ENCODE peak calls at places on chromosomes 3 and 15, in nine cellular contexts. K is CD8-positive, alpha-beta T cell; P is body of pancreas; T is left ventricle myocardium inferior; N is cardiac muscle cell; R is PC-3; H is A549; C is neural progenitor cell; E is tibial nerve. X is an unnamed sample.

GRCh38 chr15:77858677-77859490 is 218.6 kb downstream of the TBC1D2B start:
- DNase-seq in K (no peak), T (no peak), C (no peak), E (no peak), H (no peak), P (peak; percentile 76), N (no peak), R (no peak), X (no peak)

GRCh38 chr3:78734048-78734637 is 1033.7 kb downstream of the ROBO1 start:
- DNase-seq in C (no peak), R (peak; percentile 61), H (no peak), P (no peak), T (no peak), K (no peak), E (no peak), N (peak; percentile 9), X (peak; percentile 37)

GRCh38 chr3:21013566-21013965 is 737.4 kb downstream of the ZNF385D start:
- DNase-seq in P (no peak), C (no peak), K (no peak), H (no peak), R (no peak), E (no peak), N (no peak), T (no peak), X (no peak)

GRCh38 chr3:129593595-129594339 is 12.7 kb downstream of the PLXND1 start:
- DNase-seq in E (no peak), H (no peak), P (peak; percentile 43), T (no peak), R (no peak), K (peak; percentile 52), N (no peak), C (peak; percentile 52), X (no peak)

GRCh38 chr15:41510728-41511127 is 2.9 kb downstream of the LTK start:
- DNase-seq in R (no peak), C (peak; percentile 40), N (no peak), T (no peak), K (no peak), H (no peak), P (no peak), E (no peak), X (no peak)

GRCh38 chr15:81211376-81211775 is 14.7 kb downstream of the IL16 start:
- DNase-seq in H (no peak), T (no peak), K (no peak), E (peak; percentile 42), P (no peak), R (no peak), C (no peak), N (no peak), X (no peak)

GRCh38 chr3:156812521-156813335 is 13.4 kb upstream of the LEKR1 start:
- DNase-seq in H (peak; percentile 96), K (no peak), R (peak; percentile 67), E (no peak), C (no peak), N (no peak), P (peak; percentile 50), T (no peak), X (no peak)

GRCh38 chr3:127422663-127423375 is 135.0 kb upstream of the PRR20G start:
- DNase-seq in R (no peak), N (no peak), P (no peak), C (peak; percentile 43), H (no peak), E (no peak), K (no peak), T (no peak), X (no peak)

GRCh38 chr3:157535667-157536066 is 32.5 kb upstream of the VEPH1 start:
- DNase-seq in E (no peak), R (no peak), C (no peak), P (no peak), T (no peak), H (no peak), K (no peak), N (no peak), X (no peak)

GRCh38 chr3:189233225-189233858 is 61.6 kb downstream of the TPRG1 start:
- DNase-seq in R (peak; percentile 84), N (peak; percentile 69), E (peak; percentile 71), K (no peak), H (peak; percentile 73), P (peak; percentile 56), T (peak; percentile 25), C (peak; percentile 75), X (peak; percentile 71)

GRCh38 chr15:72237286-72238224 is 6.6 kb upstream of the PKM start:
- DNase-seq in R (peak; percentile 94), P (peak; percentile 32), E (peak; percentile 84), C (no peak), T (no peak), H (peak; percentile 97), N (no peak), K (peak; percentile 32), X (peak; percentile 60)

GRCh38 chr15:37801529-37801928 is 132.9 kb upstream of the TMCO5A start:
- DNase-seq in E (no peak), P (no peak), R (no peak), T (no peak), H (no peak), C (no peak), N (no peak), K (no peak), X (no peak)

DNA sequence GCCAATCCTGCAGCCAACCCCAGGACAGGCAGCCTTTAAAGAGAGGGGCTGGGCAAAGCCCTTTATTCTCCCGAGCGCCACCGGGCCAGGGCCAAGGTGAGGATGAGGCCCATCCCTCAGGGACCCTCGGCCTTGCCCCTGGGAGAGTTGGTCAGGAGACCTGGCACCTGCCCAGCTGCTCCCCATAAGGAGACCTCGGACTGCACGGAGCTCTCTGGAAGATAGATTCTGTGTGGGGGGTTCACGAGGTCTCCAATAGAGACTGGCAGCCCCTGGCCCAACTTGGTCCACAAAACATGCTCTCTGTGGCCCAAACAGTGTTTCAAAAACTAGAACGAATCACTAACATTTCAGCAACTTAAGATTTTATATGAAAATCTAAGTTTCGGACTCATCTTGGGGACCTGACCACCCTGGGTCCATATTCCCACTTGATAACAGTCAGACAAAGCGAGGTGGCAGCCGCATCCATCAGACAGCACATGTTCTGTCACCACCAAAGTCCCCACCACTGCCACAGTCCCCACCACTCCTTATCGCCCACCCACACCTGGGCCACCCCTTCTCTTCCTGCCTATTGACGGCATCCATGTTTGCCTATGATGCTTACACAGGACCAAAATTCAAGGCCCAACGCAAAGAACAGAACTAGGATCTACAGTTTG is 114.4 kb upstream of the RPL32 start:
- DNase-seq in H (no peak), N (no peak), K (no peak), E (no peak), R (no peak), P (no peak), C (no peak), T (no peak), X (no peak)
- H3K4me1 ChIP-seq in H (no peaks in the 10 kb centered on the region), N (peaks cover 32% of the 10 kb centered on the region), K (peaks cover 33% of the 10 kb centered on the region), E (peaks cover 48% of the 10 kb centered on the region), R (no peaks in the 10 kb centered on the region), P (peaks cover 50% of the 10 kb centered on the region), C (peaks cover 13% of the 10 kb centered on the region), T (peaks cover 100% of the 10 kb centered on the region), X (no peaks in the 10 kb centered on the region)

DNA sequence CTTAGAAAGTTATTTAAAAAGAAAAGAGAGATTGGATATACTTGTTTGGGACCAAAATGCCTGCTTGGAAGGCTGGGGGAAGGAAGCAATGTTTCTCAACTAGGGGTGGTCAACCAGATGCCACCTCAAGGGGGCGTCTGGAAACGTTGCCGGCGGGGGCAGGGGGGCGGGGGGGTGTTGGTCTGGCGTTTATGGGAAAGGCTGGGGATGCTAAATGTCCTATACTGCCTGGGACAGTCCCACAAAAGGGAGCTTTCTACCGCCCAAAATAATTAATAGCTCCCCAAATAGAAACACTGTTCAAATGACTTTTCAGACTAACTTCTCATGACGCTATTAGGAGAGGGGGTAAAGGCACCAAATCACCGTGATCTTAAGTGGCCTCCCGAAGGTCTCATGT is 2.2 kb downstream of the POLG start:
- DNase-seq in R (peak; percentile 14), C (peak; percentile 66), H (peak; percentile 41), E (no peak), K (no peak), N (peak; percentile 32), T (no peak), P (no peak), X (peak; percentile 58)
- TF ChIP-seq CTCF in R (peak; percentile 39), C (peak; percentile 65), H (peak; percentile 48), E (peak; percentile 17), K (peak; percentile 55), N (peak; percentile 44), T (peak; percentile 43), P (no peak), X (peak; percentile 53)

DNA sequence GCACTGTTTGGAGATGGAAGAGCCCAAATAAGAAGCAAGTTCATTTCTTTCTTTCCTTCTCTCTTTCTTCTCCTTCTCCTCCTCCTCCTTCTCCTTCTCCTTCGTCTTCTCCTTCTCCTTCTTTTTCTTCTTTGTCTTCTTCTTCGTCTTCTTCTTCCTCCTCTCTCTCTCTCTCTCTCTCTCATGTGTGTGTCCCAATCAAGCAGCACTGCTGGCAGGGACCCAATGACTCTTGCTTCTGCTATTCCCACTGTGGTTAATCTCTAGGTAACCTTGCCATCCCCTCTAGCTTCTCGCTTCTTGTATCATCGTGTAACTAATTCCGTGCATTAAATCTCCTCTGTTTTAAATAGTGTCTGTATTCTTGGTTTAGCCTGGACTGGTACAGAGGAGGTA is 26.1 kb upstream of the ZNF280D start:
- DNase-seq in H (no peak), E (peak; percentile 63), P (peak; percentile 19), N (no peak), R (peak; percentile 72), K (no peak), T (peak; percentile 46), C (no peak), X (no peak)
- H3K4me3 ChIP-seq in H (no peak overlapping the region), E (no peak overlapping the region), P (no peak overlapping the region), N (no peak overlapping the region), R (no peak overlapping the region), K (no peak overlapping the region), T (no peak overlapping the region), C (no peak overlapping the region), X (no peak overlapping the region)

GRCh38 chr3:119147494-119147893 is 1.5 kb downstream of the TEX55 start:
- DNase-seq in E (no peak), K (no peak), C (no peak), P (no peak), R (no peak), T (no peak), H (no peak), N (no peak), X (no peak)
- H3K4me1 ChIP-seq in E (no peaks in the 10 kb centered on the region), K (no peaks in the 10 kb centered on the region), C (no peaks in the 10 kb centered on the region), P (peaks cover 7% of the 10 kb centered on the region), R (peaks cover 25% of the 10 kb centered on the region), T (no peaks in the 10 kb centered on the region), H (peaks cover 33% of the 10 kb centered on the region), N (peaks cover 4% of the 10 kb centered on the region), X (no peaks in the 10 kb centered on the region)

GRCh38 chr3:182629521-182629920 is 163.8 kb upstream of the ATP11B start:
- DNase-seq in P (no peak), H (no peak), T (no peak), K (no peak), E (no peak), R (no peak), C (no peak), N (no peak), X (no peak)

GRCh38 chr3:182631183-182632076 is 161.9 kb upstream of the ATP11B start:
- DNase-seq in N (no peak), K (no peak), P (no peak), H (no peak), E (no peak), R (no peak), T (no peak), C (no peak), X (no peak)

GRCh38 chr3:182628531-182628930 is 164.8 kb upstream of the ATP11B start:
- DNase-seq in K (no peak), T (no peak), H (no peak), C (no peak), E (no peak), R (no peak), P (no peak), N (no peak), X (no peak)

GRCh38 chr3:182633206-182633605 is 160.1 kb upstream of the ATP11B start:
- DNase-seq in K (no peak), R (no peak), H (no peak), N (no peak), T (no peak), P (no peak), E (no peak), C (no peak), X (no peak)

GRCh38 chr3:182632077-182632393 is 161.3 kb upstream of the ATP11B start:
- DNase-seq in C (no peak), E (no peak), R (no peak), N (no peak), T (no peak), H (no peak), K (no peak), P (no peak), X (no peak)
- TF ChIP-seq CTCF in C (no peak), E (no peak), R (no peak), N (no peak), T (no peak), H (no peak), K (no peak), P (no peak), X (no peak)